ENCODE peak calls at places on chromosomes 5 and 9, in nine cellular contexts. M, T, E, A, H, L, Z, D and W are unnamed samples.

GRCh38 chr9:135830496-135830895 is 76.8 kb downstream of the CAMSAP1 start:
- DNase-seq in M (no peak), T (no peak), E (peak; percentile 14), A (no peak), H (no peak), L (peak; percentile 26), Z (no peak), D (peak; percentile 9), W (no peak)

GRCh38 chr5:959581-960531 is 48.7 kb upstream of the NKD2 start:
- DNase-seq in M (no peak), T (no peak), E (no peak), A (no peak), H (no peak), L (no peak), Z (no peak), D (no peak), W (no peak)

GRCh38 chr9:35793461-35793860 is 2.1 kb downstream of the NPR2 start:
- DNase-seq in M (no peak), T (no peak), E (no peak), A (no peak), H (no peak), L (peak; percentile 35), Z (no peak), D (no peak), W (no peak)

GRCh38 chr9:122991370-122991830 is 42.1 kb upstream of the GPR21 start:
- DNase-seq in M (peak; percentile 51), T (no peak), E (peak; percentile 91), A (peak; percentile 87), H (no peak), L (peak; percentile 85), Z (peak; percentile 87), D (peak; percentile 76), W (peak; percentile 79)

GRCh38 chr9:132583584-132584304 is 1.3 kb downstream of the BARHL1 start:
- DNase-seq in M (no peak), T (no peak), E (no peak), A (no peak), H (no peak), L (no peak), Z (no peak), D (no peak), W (no peak)

GRCh38 chr9:133960568-133961129 is 31.5 kb downstream of the VAV2 start:
- DNase-seq in M (no peak), T (no peak), E (no peak), A (no peak), H (no peak), L (no peak), Z (peak; percentile 39), D (no peak), W (no peak)

GRCh38 chr5:75192804-75193203 is 43.9 kb downstream of the ANKRD31 start:
- DNase-seq in M (no peak), T (no peak), E (no peak), A (no peak), H (no peak), L (no peak), Z (no peak), D (no peak), W (peak; percentile 3)

GRCh38 chr5:7876867-7877266 is 7.9 kb downstream of the MTRR start:
- DNase-seq in M (no peak), T (no peak), E (peak; percentile 51), A (peak; percentile 72), H (no peak), L (peak; percentile 82), Z (peak; percentile 22), D (peak; percentile 65), W (peak; percentile 68)

GRCh38 chr9:26262431-26262830 is 584.2 kb upstream of the TUSC1 start:
- DNase-seq in M (no peak), T (no peak), E (no peak), A (no peak), H (no peak), L (peak; percentile 39), Z (no peak), D (no peak), W (no peak)

GRCh38 chr9:26264709-26265601 is 586.7 kb upstream of the TUSC1 start:
- DNase-seq in M (no peak), T (no peak), E (peak; percentile 87), A (peak; percentile 99), H (no peak), L (peak; percentile 83), Z (no peak), D (peak; percentile 93), W (peak; percentile 18)

GRCh38 chr9:26261503-26262330 is 583.5 kb upstream of the TUSC1 start:
- DNase-seq in M (no peak), T (no peak), E (peak; percentile 77), A (peak; percentile 68), H (no peak), L (peak; percentile 72), Z (peak; percentile 71), D (peak; percentile 78), W (peak; percentile 66)

GRCh38 chr9:26263451-26263850 is 585.2 kb upstream of the TUSC1 start:
- DNase-seq in M (no peak), T (no peak), E (no peak), A (no peak), H (no peak), L (no peak), Z (no peak), D (no peak), W (no peak)

DNA sequence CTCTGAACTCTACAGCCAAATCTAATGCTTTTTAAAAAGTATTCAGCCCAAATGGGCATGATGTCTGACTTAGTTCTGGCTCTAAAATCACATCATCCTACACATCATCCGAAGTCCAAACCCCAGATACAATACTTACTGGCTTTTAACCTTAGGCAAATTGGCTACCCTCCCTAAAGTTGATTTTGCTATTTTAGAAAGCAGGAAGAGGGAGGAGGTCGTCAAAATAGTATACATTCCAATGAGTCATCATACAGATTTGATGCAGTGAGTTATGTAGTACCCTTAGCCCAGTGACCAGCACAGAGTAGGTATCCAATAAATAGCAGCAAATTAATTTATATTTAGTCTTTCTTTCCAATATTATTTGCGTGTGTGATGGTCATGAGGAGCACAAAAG is 582.0 kb upstream of the TUSC1 start:
- DNase-seq in M (no peak), T (no peak), E (peak; percentile 32), A (peak; percentile 11), H (no peak), L (peak; percentile 58), Z (peak; percentile 69), D (peak; percentile 24), W (peak; percentile 67)
- TF ChIP-seq CTCF in M (no peak), T (no peak), E (no peak), A (no peak), H (no peak), L (no peak), Z (no peak), D (no peak), W (no peak)

GRCh38 chr5:79699766-79700400 is 10.2 kb downstream of the CMYA5 start:
- DNase-seq in M (peak; percentile 62), T (no peak), E (no peak), A (no peak), H (no peak), L (no peak), Z (no peak), D (no peak), W (no peak)

GRCh38 chr5:79704553-79704952 is 14.9 kb downstream of the CMYA5 start:
- DNase-seq in M (no peak), T (no peak), E (no peak), A (no peak), H (no peak), L (no peak), Z (no peak), D (no peak), W (no peak)

GRCh38 chr5:79705632-79706031 is 16.0 kb downstream of the CMYA5 start:
- DNase-seq in M (no peak), T (no peak), E (no peak), A (no peak), H (no peak), L (no peak), Z (no peak), D (no peak), W (no peak)

GRCh38 chr5:79703381-79703645 is 13.7 kb downstream of the CMYA5 start:
- DNase-seq in M (no peak), T (no peak), E (no peak), A (no peak), H (no peak), L (no peak), Z (no peak), D (no peak), W (no peak)

DNA sequence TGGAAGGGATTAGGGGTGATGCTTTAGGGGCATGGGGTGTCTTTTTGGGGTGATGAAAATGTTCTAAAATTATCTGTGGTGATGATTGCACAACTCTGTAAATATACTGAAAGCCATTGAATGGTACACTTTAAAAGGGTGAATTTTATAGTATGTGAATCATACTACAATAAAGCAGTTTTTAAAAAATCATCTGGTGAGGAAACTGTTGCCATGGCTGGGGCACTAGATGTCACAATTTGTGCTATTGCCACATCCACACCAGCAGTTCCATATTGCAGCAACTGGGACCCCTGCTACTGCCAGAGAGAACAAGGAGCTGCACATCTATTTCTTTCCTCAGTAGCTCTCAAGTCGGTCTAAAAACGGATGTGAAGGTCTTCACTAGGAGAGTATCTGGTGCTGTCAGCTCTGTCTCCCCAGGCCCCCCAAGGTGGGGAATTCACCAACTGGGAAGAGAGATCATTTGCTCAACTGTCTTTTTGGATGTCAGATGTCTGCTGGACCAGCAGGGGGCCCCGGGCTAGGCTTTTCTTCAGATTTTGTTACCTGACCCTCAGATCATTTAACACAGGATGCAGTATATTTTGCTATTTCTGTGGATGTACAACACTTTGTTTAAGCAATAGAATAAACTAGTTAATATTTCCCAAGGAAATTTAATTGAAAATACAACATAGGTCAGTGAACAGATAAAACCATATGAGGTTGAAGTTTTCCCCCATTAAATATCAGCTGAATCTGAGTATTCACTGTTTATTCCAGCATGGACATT is 13.2 kb downstream of the CMYA5 start:
- DNase-seq in M (no peak), T (no peak), E (no peak), A (peak; percentile 45), H (no peak), L (peak; percentile 68), Z (peak; percentile 60), D (no peak), W (peak; percentile 60)
- TF ChIP-seq CTCF in M (peak; percentile 15), T (peak; percentile 60), E (peak; percentile 64), A (peak; percentile 82), H (peak; percentile 23), L (peak; percentile 69), Z (peak; percentile 50), D (peak; percentile 83), W (peak; percentile 43)

DNA sequence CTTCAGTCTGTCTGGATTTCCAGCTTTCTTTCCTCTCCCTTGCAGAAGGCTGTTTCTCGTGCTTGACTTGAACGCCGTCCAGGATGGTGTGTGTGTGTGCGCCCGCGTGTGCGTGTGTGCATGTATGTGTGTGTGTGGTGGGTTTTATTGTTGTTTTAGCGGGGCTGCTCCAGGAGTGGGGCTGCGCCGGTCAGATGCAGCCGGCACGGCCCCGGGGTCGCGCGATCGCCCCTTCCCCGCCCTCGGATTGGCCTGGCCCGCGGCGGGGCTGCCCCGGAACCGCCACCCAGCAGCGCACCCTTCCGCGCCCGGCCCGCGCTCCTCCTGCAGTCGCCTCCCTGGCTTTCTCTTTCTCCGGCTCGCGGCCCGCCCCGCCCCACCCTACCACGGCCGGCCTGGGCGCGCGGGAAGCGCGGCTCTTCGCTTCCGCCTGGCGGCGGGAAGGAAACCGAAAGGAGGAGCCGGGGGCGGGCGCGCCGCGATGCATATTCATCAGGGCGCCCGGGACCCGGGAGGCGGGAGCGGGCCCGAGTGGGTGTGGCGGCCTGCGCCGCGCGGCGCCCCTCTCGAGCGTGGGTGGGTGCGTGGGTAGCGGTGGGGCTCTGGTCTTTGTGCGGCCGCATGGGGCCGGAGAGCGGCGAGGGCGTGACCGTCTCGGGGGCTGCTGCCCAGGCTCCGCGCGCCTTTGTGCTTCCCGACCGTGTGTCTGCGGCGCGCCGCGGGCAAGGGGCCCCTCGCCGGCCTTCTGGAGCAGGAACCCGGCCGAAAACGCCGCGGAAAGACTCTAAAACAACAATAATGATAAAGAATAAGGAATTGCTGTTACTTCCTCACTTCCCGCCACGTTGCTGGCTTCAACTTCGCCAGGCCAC is 8.5 kb upstream of the NFIB start:
- DNase-seq in M (peak; percentile 90), T (peak; percentile 95), E (peak; percentile 95), A (peak; percentile 63), H (peak; percentile 86), L (peak; percentile 97), Z (peak; percentile 80), D (peak; percentile 85), W (peak; percentile 94)
- TF ChIP-seq CTCF in M (no peak), T (peak; percentile 62), E (peak; percentile 43), A (peak; percentile 72), H (peak; percentile 86), L (peak; percentile 31), Z (peak; percentile 28), D (peak; percentile 54), W (peak; percentile 38)

DNA sequence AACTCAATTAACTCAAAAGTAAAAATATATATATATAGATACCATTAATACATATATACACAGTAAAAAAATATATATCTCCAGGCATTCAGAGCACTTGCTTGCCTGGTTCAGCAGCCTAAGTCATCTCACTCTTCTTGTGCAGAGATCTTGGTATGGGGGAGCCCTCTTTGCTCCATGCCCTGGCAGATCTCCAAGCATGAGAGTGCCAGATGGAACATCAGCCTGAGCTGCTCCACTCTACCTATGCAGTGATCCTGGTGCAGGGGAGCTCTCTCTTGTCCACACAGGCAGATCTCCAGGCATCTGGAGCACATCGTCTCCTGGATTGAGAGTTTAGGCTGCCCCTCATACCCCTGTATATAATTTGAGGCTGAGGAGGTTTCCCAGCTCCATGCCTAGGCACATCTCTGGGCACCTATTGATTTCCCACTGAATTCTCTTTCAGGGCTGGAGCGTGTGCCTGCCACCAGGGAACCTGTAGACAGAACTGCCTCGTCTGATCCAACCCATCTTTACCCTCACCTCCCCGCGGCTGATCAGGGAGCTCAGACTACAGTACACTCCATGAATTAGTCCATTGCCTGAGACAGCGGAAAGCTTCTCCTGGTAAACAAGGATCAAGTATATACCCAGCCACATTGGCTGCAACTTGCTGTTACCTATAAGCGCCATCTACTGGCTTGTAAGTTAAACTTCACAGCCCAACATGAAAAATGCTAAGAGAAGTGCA is 342.4 kb upstream of the GRIA1 start:
- DNase-seq in M (peak; percentile 3), T (no peak), E (peak; percentile 66), A (peak; percentile 49), H (no peak), L (peak; percentile 79), Z (peak; percentile 63), D (peak; percentile 20), W (peak; percentile 82)
- TF ChIP-seq CTCF in M (peak; percentile 55), T (peak; percentile 75), E (peak; percentile 70), A (peak; percentile 73), H (peak; percentile 24), L (peak; percentile 73), Z (peak; percentile 82), D (peak; percentile 55), W (peak; percentile 87)